ENCODE peak calls at places on chromosomes 3 and 15, in six cellular contexts. I, H, W, X, Z and K are unnamed samples.

GRCh38 chr15:55796321-55796965 is 53.5 kb upstream of the PRTG start:
- DNase-seq in H (no peak), W (peak), Z (peak), I (no peak), X (no peak), K (no peak)

GRCh38 chr3:53083496-53083895 is 37.6 kb upstream of the SFMBT1 start:
- DNase-seq in W (peak), H (no peak), I (no peak), X (peak), Z (peak), K (no peak)

GRCh38 chr3:122395582-122395981 is 11.6 kb downstream of the FAM162A start:
- DNase-seq in W (peak), X (no peak), H (no peak), Z (no peak), I (no peak), K (no peak)

GRCh38 chr15:67563961-67564570 is 21.6 kb downstream of the MAP2K5 start:
- DNase-seq in Z (no peak), I (no peak), W (no peak), X (no peak), H (no peak), K (no peak)

GRCh38 chr15:83970290-83970890 is 265.2 kb upstream of the GOLGA6L4 start:
- DNase-seq in I (no peak), H (no peak), W (peak), X (peak), Z (no peak), K (no peak)

GRCh38 chr15:41772720-41773331 is 1.5 kb upstream of the MAPKBP1 start:
- DNase-seq in I (peak), X (no peak), W (peak), Z (peak), H (peak), K (peak)

GRCh38 chr3:182908471-182908870 is 71.9 kb downstream of the DCUN1D1 start:
- DNase-seq in X (no peak), Z (peak), W (no peak), H (no peak), I (no peak), K (no peak)

GRCh38 chr15:101326026-101326315 is 30.9 kb upstream of the SNRPA1 start:
- DNase-seq in X (no peak), Z (no peak), I (no peak), W (no peak), H (no peak), K (no peak)

GRCh38 chr3:66426135-66426534 is 74.7 kb downstream of the LRIG1 start:
- DNase-seq in I (no peak), Z (no peak), X (no peak), H (no peak), W (no peak), K (no peak)

GRCh38 chr15:99053380-99054024 is 45.9 kb upstream of the PGPEP1L start:
- DNase-seq in H (no peak), Z (no peak), W (no peak), X (no peak), I (no peak), K (no peak)

GRCh38 chr3:159150176-159150575 is 348.3 kb downstream of the MFSD1 start:
- DNase-seq in W (no peak), H (no peak), I (no peak), Z (no peak), X (no peak), K (no peak)

GRCh38 chr3:123158899-123159390 is 42.8 kb upstream of the SEC22A start:
- DNase-seq in Z (no peak), I (no peak), W (no peak), H (no peak), X (no peak), K (no peak)

GRCh38 chr15:100943074-100943473 is 23.9 kb downstream of the LRRK1 start:
- DNase-seq in I (no peak), W (peak), Z (peak), H (no peak), X (no peak), K (no peak)

GRCh38 chr3:23676093-23676492 is 129.7 kb upstream of the UBE2E1 start:
- DNase-seq in X (no peak), Z (peak), I (no peak), H (no peak), W (peak), K (no peak)

GRCh38 chr3:195250473-195251251 is 20.3 kb downstream of the XXYLT1 start:
- DNase-seq in I (no peak), X (peak), H (no peak), W (peak), Z (no peak), K (peak)

GRCh38 chr3:172635588-172635987 is 75.3 kb downstream of the NCEH1 start:
- DNase-seq in Z (peak), X (no peak), H (no peak), W (peak), I (no peak), K (no peak)

GRCh38 chr15:72112111-72112510 is 5.8 kb downstream of the MYO9A start:
- DNase-seq in W (peak), I (no peak), Z (no peak), H (no peak), X (no peak), K (no peak)

GRCh38 chr15:51726302-51727073 is 11.0 kb downstream of the LYSMD2 start:
- DNase-seq in Z (peak), H (no peak), I (peak), W (peak), X (peak), K (peak)

GRCh38 chr3:127668906-127669305 is 3.8 kb upstream of the ABTB1 start:
- DNase-seq in I (no peak), W (no peak), Z (no peak), X (no peak), H (no peak), K (no peak)

GRCh38 chr15:100860829-100861510 is 18.7 kb upstream of the ALDH1A3 start:
- DNase-seq in X (no peak), W (peak), H (no peak), I (no peak), Z (no peak), K (no peak)

GRCh38 chr3:149678365-149678948 is 20.6 kb upstream of the WWTR1 start:
- DNase-seq in W (no peak), H (no peak), X (no peak), I (no peak), Z (no peak), K (no peak)

GRCh38 chr15:100920516-100921135 is 1.5 kb downstream of the LRRK1 start:
- DNase-seq in X (no peak), W (no peak), H (no peak), Z (no peak), I (no peak), K (no peak)

GRCh38 chr15:56608993-56609392 is 124.3 kb downstream of the ZNF280D start:
- DNase-seq in Z (no peak), H (no peak), X (no peak), I (no peak), W (no peak), K (no peak)

GRCh38 chr3:42764561-42765295 is 8.3 kb downstream of the CCDC13 start:
- DNase-seq in X (no peak), Z (no peak), H (no peak), I (no peak), W (no peak), K (no peak)

GRCh38 chr3:59266551-59266950 is 216.7 kb upstream of the CFAP20DC start:
- DNase-seq in I (no peak), H (no peak), W (no peak), Z (peak), X (no peak), K (no peak)

GRCh38 chr3:38165722-38166387 is 518 bp downstream of the OXSR1 start:
- DNase-seq in I (peak), Z (peak), W (peak), X (no peak), H (no peak), K (peak)

GRCh38 chr3:114454592-114455251 is 160.9 kb downstream of the TIGIT start:
- DNase-seq in W (peak), X (no peak), I (no peak), Z (no peak), H (no peak), K (peak)

GRCh38 chr3:32106929-32107362 is 526 bp downstream of the GPD1L start:
- DNase-seq in W (no peak), I (peak), Z (no peak), H (no peak), X (peak), K (peak)

GRCh38 chr3:122977645-122978466 is 49.7 kb downstream of the SEMA5B start:
- DNase-seq in X (peak), W (peak), H (no peak), Z (peak), I (no peak), K (peak)

GRCh38 chr15:97706059-97706458 is 254.4 kb upstream of the ARRDC4 start:
- DNase-seq in Z (no peak), X (no peak), I (peak), W (no peak), H (no peak), K (no peak)

GRCh38 chr3:113128386-113129015 is 82.9 kb upstream of the BOC start:
- DNase-seq in Z (peak), X (no peak), H (no peak), I (no peak), W (peak), K (no peak)

GRCh38 chr15:32730677-32731654 is 13.2 kb downstream of the GREM1 start:
- DNase-seq in Z (no peak), H (no peak), I (peak), W (no peak), X (no peak), K (no peak)

GRCh38 chr3:196207833-196208607 is 3.2 kb downstream of the ZDHHC19 start:
- DNase-seq in Z (no peak), H (peak), X (peak), W (peak), I (peak), K (peak)

GRCh38 chr3:47802734-47803477 is at the start of gene DHX30:
- DNase-seq in X (peak), H (peak), Z (peak), I (peak), W (peak), K (peak)
- H3K4me3 ChIP-seq in X (peak), H (peak), Z (peak), I (peak), W (peak), K (peak)

GRCh38 chr3:119295816-119296484 is 1.8 kb downstream of the ARHGAP31 start:
- DNase-seq in W (peak), H (no peak), X (no peak), Z (no peak), I (no peak), K (no peak)

GRCh38 chr3:119298565-119298941 is 4.4 kb downstream of the ARHGAP31 start:
- DNase-seq in H (no peak), Z (no peak), X (no peak), I (no peak), W (no peak), K (no peak)

GRCh38 chr3:119294889-119295769 is 946 bp downstream of the ARHGAP31 start:
- DNase-seq in Z (peak), X (peak), I (peak), W (peak), H (peak), K (peak)

GRCh38 chr3:119296723-119297122 is 2.5 kb downstream of the ARHGAP31 start:
- DNase-seq in X (no peak), I (no peak), W (no peak), Z (no peak), H (no peak), K (no peak)

GRCh38 chr3:119297169-119297568 is 3.0 kb downstream of the ARHGAP31 start:
- DNase-seq in I (no peak), Z (peak), H (no peak), W (peak), X (peak), K (no peak)
- H3K4me3 ChIP-seq in I (no peak), Z (no peak), H (no peak), W (no peak), X (peak), K (no peak)

GRCh38 chr3:12444582-12445468 is 39.5 kb upstream of the TSEN2 start:
- DNase-seq in I (peak), W (no peak), X (no peak), H (no peak), Z (no peak), K (no peak)
- H3K4me3 ChIP-seq in I (no peak), W (no peak), X (no peak), H (no peak), Z (no peak), K (no peak)

DNA sequence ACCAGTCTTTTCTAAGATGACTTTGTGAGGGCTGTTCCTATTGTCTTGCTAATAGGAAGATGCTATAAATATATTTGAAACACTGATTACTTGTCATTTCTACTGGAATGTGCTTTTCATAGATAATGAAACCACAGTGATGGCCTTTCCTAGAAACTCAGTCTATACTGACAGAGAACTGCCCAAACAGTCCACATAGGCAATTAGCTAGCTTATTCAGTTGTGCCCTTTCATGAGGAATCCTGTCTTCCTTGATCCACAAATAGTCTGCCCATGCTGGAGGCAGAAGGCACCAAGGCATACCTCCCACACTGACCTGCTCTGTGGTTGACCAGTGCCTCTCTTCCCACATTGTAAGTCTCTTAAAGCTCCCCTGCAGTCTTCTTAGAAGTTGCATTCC is 135.9 kb downstream of the CMSS1 start:
- DNase-seq in Z (no peak), W (no peak), H (no peak), I (no peak), X (no peak), K (no peak)
- H3K4me3 ChIP-seq in Z (no peak), W (no peak), H (no peak), I (no peak), X (no peak), K (no peak)

GRCh38 chr3:179526482-179526881 is 36.2 kb upstream of the ACTL6A start:
- DNase-seq in I (no peak), H (no peak), X (no peak), W (no peak), Z (peak), K (no peak)

GRCh38 chr3:179528786-179529185 is 33.9 kb upstream of the ACTL6A start:
- DNase-seq in H (no peak), I (no peak), X (no peak), W (peak), Z (peak), K (no peak)

GRCh38 chr3:179526989-179527391 is 35.7 kb upstream of the ACTL6A start:
- DNase-seq in I (peak), H (no peak), W (peak), Z (peak), X (peak), K (peak)
- H3K4me3 ChIP-seq in I (no peak), H (no peak), W (no peak), Z (peak), X (peak), K (no peak)

DNA sequence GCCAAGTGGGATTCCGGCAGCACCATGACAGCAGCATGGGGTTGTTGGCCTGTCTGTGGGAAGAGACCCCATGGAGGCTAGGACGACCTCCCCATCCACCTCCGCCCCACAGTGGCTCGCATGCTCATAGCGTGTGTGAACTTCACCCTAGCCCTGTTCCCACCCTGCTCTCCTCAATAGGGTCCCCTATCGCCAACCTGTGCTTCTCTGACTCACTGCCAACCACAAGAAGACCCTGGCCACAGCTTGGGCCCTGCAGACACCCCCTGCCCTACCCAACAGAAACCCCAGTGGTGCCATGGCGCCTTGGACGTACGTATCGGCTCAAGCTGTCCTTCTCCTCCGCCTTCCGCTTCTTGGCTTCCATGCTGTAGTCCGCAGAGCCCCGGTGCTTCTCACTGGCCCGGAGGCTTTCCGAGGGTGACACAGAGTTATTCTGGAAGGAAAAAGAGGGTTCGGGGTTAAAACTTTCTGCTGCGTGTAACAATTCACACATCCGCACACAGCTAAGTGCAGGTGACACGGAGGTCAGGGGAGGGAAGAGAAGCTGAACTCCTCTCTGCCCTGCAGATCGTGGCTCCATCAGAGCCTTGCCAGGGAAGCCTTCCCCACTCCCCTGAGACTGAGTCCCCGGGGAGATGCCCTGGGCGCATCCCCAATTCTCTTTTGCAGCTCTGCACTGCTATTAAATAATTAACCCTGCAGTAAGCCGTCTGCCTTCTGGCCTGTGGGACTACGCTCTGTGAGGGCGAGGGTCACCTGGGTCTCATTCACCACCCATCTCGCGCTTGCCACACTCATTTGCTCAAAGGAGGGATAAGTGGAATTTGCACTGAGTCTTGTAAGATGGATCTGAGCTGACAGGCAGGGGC is 37.3 kb downstream of the TLE3 start:
- DNase-seq in Z (no peak), I (no peak), X (no peak), W (no peak), H (no peak), K (peak)
- H3K4me3 ChIP-seq in Z (no peak), I (no peak), X (no peak), W (no peak), H (no peak), K (no peak)

GRCh38 chr15:59917504-59918157 is 86.5 kb upstream of the FOXB1 start:
- DNase-seq in W (peak), I (peak), Z (peak), X (no peak), H (peak), K (peak)

GRCh38 chr15:59918994-59919951 is 84.8 kb upstream of the FOXB1 start:
- DNase-seq in X (no peak), I (no peak), W (peak), Z (peak), H (no peak), K (no peak)

GRCh38 chr15:59925123-59925522 is 79.0 kb upstream of the FOXB1 start:
- DNase-seq in H (no peak), I (no peak), Z (no peak), X (no peak), W (no peak), K (no peak)

DNA sequence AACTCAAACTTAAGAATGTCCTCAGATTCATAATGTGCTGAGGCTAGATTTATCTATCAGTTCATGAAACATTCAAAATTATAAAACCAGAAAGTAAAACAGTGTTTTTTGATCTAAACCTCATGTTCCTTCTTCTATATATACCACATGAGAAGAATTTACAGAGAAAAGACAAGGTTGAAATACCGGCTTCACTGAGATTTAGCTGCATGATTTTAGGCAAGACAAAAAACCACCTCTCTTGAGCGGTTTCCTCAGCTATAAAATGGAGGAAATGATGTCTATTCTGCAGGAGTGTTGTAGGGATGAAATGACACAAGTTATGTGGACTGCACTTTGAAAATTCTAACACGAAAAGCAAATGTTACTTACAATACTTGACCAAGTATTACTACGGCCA is 80.6 kb upstream of the FOXB1 start:
- DNase-seq in X (no peak), W (no peak), I (no peak), Z (no peak), H (no peak), K (no peak)
- H3K4me3 ChIP-seq in X (no peak), W (no peak), I (no peak), Z (no peak), H (no peak), K (no peak)

GRCh38 chr3:9718118-9718517 is 13.4 kb upstream of the BRPF1 start:
- DNase-seq in W (no peak), X (no peak), I (no peak), Z (no peak), H (no peak), K (no peak)
- H3K4me3 ChIP-seq in W (no peak), X (no peak), I (no peak), Z (no peak), H (no peak), K (no peak)

DNA sequence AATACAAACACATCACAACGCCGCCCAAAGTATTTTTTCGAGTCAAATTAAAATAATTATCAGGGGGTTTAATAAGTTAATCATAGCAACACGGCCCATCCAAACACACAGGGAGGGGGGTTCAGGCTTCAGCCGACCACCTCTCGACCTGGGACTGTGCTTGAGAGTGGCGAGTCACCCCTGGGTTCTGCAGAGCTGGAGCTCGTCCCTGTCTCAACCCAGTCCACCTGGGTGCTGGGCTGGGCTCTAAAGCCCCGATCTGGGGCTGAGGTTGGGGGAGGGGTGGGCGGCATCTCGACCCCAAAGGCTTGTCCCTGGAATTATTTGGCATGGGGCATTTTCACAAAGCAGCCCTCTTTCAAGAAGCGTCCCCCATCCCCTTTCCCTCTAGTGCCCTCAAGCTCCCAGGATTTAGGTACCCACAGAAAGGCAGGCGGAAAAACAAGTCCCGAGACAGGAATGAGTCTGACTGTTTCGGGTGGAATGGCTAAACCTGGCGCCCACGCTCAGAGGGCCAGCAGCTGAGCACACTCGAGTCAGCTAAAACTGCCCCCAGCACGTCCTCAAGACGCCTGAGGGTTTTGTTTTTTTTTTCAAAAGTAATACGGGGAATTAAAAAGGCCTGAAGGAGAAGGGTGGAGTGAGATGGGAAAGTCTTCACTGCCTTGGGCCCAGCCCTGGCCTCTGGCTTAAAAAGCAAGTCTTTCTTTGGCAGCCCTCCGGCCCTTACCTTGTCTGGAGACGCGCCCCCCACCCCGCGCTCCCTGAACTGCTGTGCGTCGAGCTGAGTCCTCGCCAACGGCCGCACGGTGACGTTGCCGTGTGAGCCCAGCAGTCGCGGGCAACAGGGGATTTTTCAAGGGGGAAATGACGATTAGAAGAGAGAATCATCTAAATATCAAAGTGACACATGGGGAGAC is 32.5 kb downstream of the NR2F2 start:
- DNase-seq in H (no peak), Z (no peak), X (no peak), I (no peak), W (no peak), K (no peak)
- H3K4me3 ChIP-seq in H (no peak), Z (no peak), X (no peak), I (no peak), W (no peak), K (no peak)